ENCODE peak calls at places on chromosome 3, in six cellular contexts. S is B cell; H is stimulated activated CD4-positive, alpha-beta T cell treated with anti-CD3 and anti-CD28 coated beads, TNF-alpha, amount 100 ng/mL, for 24 hours; F is T-helper 17 cell; Z is dermis blood vessel endothelial cell; U is activated naive CD4-positive, alpha-beta T cell treated with anti-CD3 and anti-CD28 coated beads, Interleukin-2, amount 10 ng/mL, durations not matched to agents 7 days and 5 days. X is an unnamed sample.

GRCh38 chr3:66738625-66739330 is 238.0 kb upstream of the LRIG1 start:
- DNase-seq in F (no peak), Z (no peak), H (no peak), U (no peak), S (no peak), X (no peak)

GRCh38 chr3:86702381-86702958 is 288.5 kb downstream of the VGLL3 start:
- DNase-seq in H (no peak), S (no peak), Z (peak), U (no peak), F (no peak), X (no peak)

GRCh38 chr3:43959498-43960447 is 269.0 kb downstream of the ABHD5 start:
- DNase-seq in S (no peak), Z (no peak), U (no peak), H (no peak), F (no peak), X (no peak)

GRCh38 chr3:23931597-23931996 is 13.5 kb upstream of the NR1D2 start:
- DNase-seq in U (no peak), Z (no peak), F (no peak), S (no peak), H (no peak), X (no peak)

GRCh38 chr3:58027704-58028317 is 19.6 kb downstream of the FLNB start:
- DNase-seq in Z (no peak), U (no peak), H (no peak), S (no peak), F (no peak), X (no peak)

GRCh38 chr3:176663376-176663775 is 533.9 kb downstream of the TBL1XR1 start:
- DNase-seq in S (no peak), Z (peak), H (no peak), F (no peak), U (no peak), X (no peak)

GRCh38 chr3:57135964-57136363 is 29.2 kb downstream of the IL17RD start:
- DNase-seq in U (no peak), H (no peak), Z (peak), F (no peak), S (no peak), X (no peak)

GRCh38 chr3:114499986-114500385 is 206.2 kb downstream of the TIGIT start:
- DNase-seq in Z (no peak), F (no peak), U (no peak), S (no peak), H (no peak), X (no peak)

GRCh38 chr3:10292505-10293419 is at the start of gene GHRL:
- DNase-seq in U (no peak), S (peak), F (no peak), H (no peak), Z (peak), X (peak)

GRCh38 chr3:139608924-139609323 is 68.8 kb downstream of the NMNAT3 start:
- DNase-seq in U (no peak), Z (no peak), F (no peak), S (no peak), H (no peak), X (no peak)

GRCh38 chr3:193870376-193871092 is 265.4 kb upstream of the HES1 start:
- DNase-seq in U (no peak), H (no peak), S (no peak), F (no peak), Z (no peak), X (no peak)

GRCh38 chr3:4759689-4760312 is 219.4 kb upstream of the BHLHE40 start:
- DNase-seq in S (no peak), Z (no peak), U (no peak), H (no peak), F (no peak), X (no peak)

GRCh38 chr3:119597548-119598288 is at the start of gene PLA1A:
- DNase-seq in H (no peak), Z (peak), F (no peak), S (no peak), U (no peak), X (no peak)

GRCh38 chr3:169241928-169242751 is 421.4 kb downstream of the MECOM start:
- DNase-seq in U (no peak), H (no peak), S (no peak), Z (peak), F (no peak), X (no peak)

GRCh38 chr3:62670351-62670750 is 204.9 kb downstream of the CADPS start:
- DNase-seq in H (no peak), U (no peak), F (no peak), Z (no peak), S (no peak), X (no peak)

GRCh38 chr3:191085091-191085490 is 114.0 kb upstream of the OSTN start:
- DNase-seq in Z (no peak), H (no peak), U (no peak), F (no peak), S (no peak), X (no peak)

GRCh38 chr3:48694610-48695051 is 8.9 kb upstream of the NCKIPSD start:
- DNase-seq in Z (peak), H (no peak), U (no peak), F (no peak), S (no peak), X (no peak)

GRCh38 chr3:155342344-155342743 is 48.9 kb upstream of the STRIT1 start:
- DNase-seq in S (no peak), H (no peak), F (no peak), U (no peak), Z (no peak), X (no peak)

GRCh38 chr3:136396916-136397315 is 146.8 kb downstream of the PCCB start:
- DNase-seq in U (no peak), S (no peak), F (no peak), H (no peak), Z (no peak), X (no peak)

GRCh38 chr3:11236588-11237461 is 35.4 kb upstream of the ATG7 start:
- DNase-seq in H (peak), Z (peak), F (peak), U (peak), S (peak), X (peak)

GRCh38 chr3:98778383-98778782 is 15.2 kb downstream of the ST3GAL6 start:
- DNase-seq in H (no peak), U (no peak), F (no peak), S (no peak), Z (no peak), X (no peak)

GRCh38 chr3:59456852-59457485 is 407.1 kb upstream of the CFAP20DC start:
- DNase-seq in H (no peak), Z (no peak), U (no peak), F (no peak), S (no peak), X (no peak)

GRCh38 chr3:4914464-4914863 is 64.8 kb upstream of the BHLHE40 start:
- DNase-seq in U (no peak), Z (no peak), S (no peak), H (no peak), F (no peak), X (no peak)

GRCh38 chr3:50608278-50608677 is 3.3 kb downstream of the CISH start:
- DNase-seq in Z (no peak), S (no peak), H (no peak), F (no peak), U (peak), X (no peak)

GRCh38 chr3:188948658-188949400 is 222.9 kb upstream of the TPRG1 start:
- DNase-seq in F (no peak), U (no peak), Z (peak), S (no peak), H (no peak), X (no peak)

GRCh38 chr3:175426805-175427204 is 567.7 kb downstream of the NAALADL2 start:
- DNase-seq in S (no peak), Z (no peak), F (no peak), U (no peak), H (no peak), X (no peak)

GRCh38 chr3:129768728-129769127 is 124.8 kb downstream of the TMCC1 start:
- DNase-seq in F (no peak), Z (no peak), H (no peak), S (no peak), U (no peak), X (no peak)

GRCh38 chr3:57164217-57164605 is 942 bp downstream of the IL17RD start:
- DNase-seq in U (no peak), S (no peak), H (no peak), F (no peak), Z (peak), X (no peak)